ENCODE peak calls at places on chromosomes 4 and X, in nine cellular contexts. J, S, B, A, D, I, T, E and G are unnamed samples.

GRCh38 chr4:41590591-41590990 is 52.6 kb downstream of the LIMCH1 start:
- DNase-seq in J (no peak), S (no peak), B (peak), A (no peak), D (no peak), I (no peak), T (no peak), E (no peak), G (peak)

GRCh38 chrX:39930777-39931553 is 166.8 kb downstream of the BCOR start:
- DNase-seq in J (no peak), S (no peak), B (no peak), A (no peak), D (no peak), I (no peak), T (no peak), E (no peak), G (no peak)

GRCh38 chrX:3577551-3577950 is 135.9 kb downstream of the PRKX start:
- DNase-seq in J (no peak), S (no peak), B (no peak), A (no peak), D (no peak), I (no peak), T (no peak), E (no peak), G (no peak)

GRCh38 chr4:36884151-36884550 is 360.4 kb upstream of the NWD2 start:
- DNase-seq in J (no peak), S (no peak), B (no peak), A (no peak), D (no peak), I (no peak), T (no peak), E (no peak), G (no peak)

GRCh38 chr4:114607086-114607485 is 8.5 kb downstream of the UGT8 start:
- DNase-seq in J (no peak), S (no peak), B (no peak), A (no peak), D (no peak), I (no peak), T (no peak), E (no peak), G (no peak)

GRCh38 chrX:41043950-41044349 is 41.3 kb upstream of the USP9X start:
- DNase-seq in J (peak), S (no peak), B (no peak), A (no peak), D (peak), I (peak), T (peak), E (no peak), G (no peak)

GRCh38 chr4:39706829-39707511 is 9.0 kb downstream of the UBE2K start:
- DNase-seq in J (no peak), S (no peak), B (no peak), A (no peak), D (peak), I (no peak), T (peak), E (no peak), G (no peak)

GRCh38 chr4:141686929-141687328 is 50.5 kb downstream of the IL15 start:
- DNase-seq in J (no peak), S (no peak), B (peak), A (no peak), D (peak), I (peak), T (no peak), E (no peak), G (no peak)

GRCh38 chr4:24476209-24476781 is 108.1 kb downstream of the DHX15 start:
- DNase-seq in J (peak), S (no peak), B (peak), A (no peak), D (peak), I (peak), T (peak), E (no peak), G (peak)

GRCh38 chr4:92776080-92776479 is 472.3 kb downstream of the GRID2 start:
- DNase-seq in J (no peak), S (no peak), B (no peak), A (no peak), D (no peak), I (no peak), T (no peak), E (no peak), G (no peak)

GRCh38 chr4:4852591-4853362 is 6.7 kb upstream of the MSX1 start:
- DNase-seq in J (peak), S (no peak), B (peak), A (no peak), D (peak), I (peak), T (peak), E (no peak), G (no peak)

GRCh38 chr4:80931645-80932215 is 98.8 kb upstream of the BMP3 start:
- DNase-seq in J (no peak), S (no peak), B (no peak), A (no peak), D (no peak), I (peak), T (no peak), E (no peak), G (no peak)

GRCh38 chrX:12966151-12966550 is 8.8 kb upstream of the TMSB4X start:
- DNase-seq in J (no peak), S (no peak), B (no peak), A (no peak), D (no peak), I (no peak), T (no peak), E (no peak), G (no peak)

GRCh38 chr4:137853424-137853823 is 321.1 kb upstream of the PCDH18 start:
- DNase-seq in J (no peak), S (no peak), B (no peak), A (no peak), D (no peak), I (no peak), T (no peak), E (no peak), G (no peak)

GRCh38 chr4:151362404-151363164 is 37.2 kb upstream of the SH3D19 start:
- DNase-seq in J (peak), S (peak), B (peak), A (peak), D (peak), I (peak), T (peak), E (peak), G (peak)

GRCh38 chrX:13338985-13339384 is 19.1 kb upstream of the ATXN3L start:
- DNase-seq in J (no peak), S (no peak), B (no peak), A (no peak), D (no peak), I (no peak), T (no peak), E (no peak), G (no peak)

GRCh38 chr4:3810111-3810680 is 44.0 kb downstream of the ADRA2C start:
- DNase-seq in J (no peak), S (no peak), B (no peak), A (no peak), D (no peak), I (no peak), T (no peak), E (no peak), G (no peak)

GRCh38 chr4:84955168-84955567 is 11.3 kb downstream of the WDFY3 start:
- DNase-seq in J (no peak), S (no peak), B (no peak), A (no peak), D (no peak), I (no peak), T (no peak), E (no peak), G (no peak)

GRCh38 chr4:147539959-147540358 is 59.1 kb downstream of the EDNRA start:
- DNase-seq in J (no peak), S (no peak), B (no peak), A (no peak), D (no peak), I (no peak), T (no peak), E (no peak), G (no peak)

GRCh38 chr4:158013858-158014257 is 159.0 kb downstream of the GASK1B start:
- DNase-seq in J (no peak), S (no peak), B (no peak), A (no peak), D (peak), I (peak), T (peak), E (no peak), G (no peak)

GRCh38 chrX:100447563-100448397 is 37.7 kb upstream of the PCDH19 start:
- DNase-seq in J (peak), S (peak), B (peak), A (no peak), D (peak), I (peak), T (peak), E (peak), G (peak)